ENCODE peak calls at places on chromosomes 7 and 10, in four cellular contexts. One of them, this sample, is unnamed.
A peak's percentile ranks its signal among the peaks of the same experiment; 100 is the strongest.

GRCh38 chr7:73742753-73743641 is 4.4 kb upstream of the ABHD11 start:
- DNase-seq in IMR-90: no peak
- DNase-seq in fibroblast of lung: no peak
- DNase-seq in SK-N-MC: no peak
- DNase-seq in this sample: peak; percentile 48

GRCh38 chr7:82050792-82051191 is 280.9 kb upstream of the HGF start:
- DNase-seq in fibroblast of lung: peak; percentile 76
- DNase-seq in SK-N-MC: no peak
- DNase-seq in IMR-90: peak; percentile 87
- DNase-seq in this sample: peak; percentile 23

GRCh38 chr7:131061818-131062217 is 265.9 kb upstream of the MKLN1 start:
- DNase-seq in fibroblast of lung: no peak
- DNase-seq in SK-N-MC: no peak
- DNase-seq in IMR-90: no peak
- DNase-seq in this sample: no peak

GRCh38 chr10:59654007-59654406 is 55.6 kb downstream of the SLC16A9 start:
- DNase-seq in SK-N-MC: no peak
- DNase-seq in fibroblast of lung: peak; percentile 39
- DNase-seq in IMR-90: no peak
- DNase-seq in this sample: no peak

GRCh38 chr7:88756806-88757205 is 2.7 kb upstream of the ZNF804B start:
- DNase-seq in IMR-90: no peak
- DNase-seq in SK-N-MC: no peak
- DNase-seq in fibroblast of lung: no peak
- DNase-seq in this sample: no peak

GRCh38 chr10:46557319-46558140 is 1.1 kb upstream of the GPRIN2 start:
- DNase-seq in SK-N-MC: no peak
- DNase-seq in IMR-90: no peak
- DNase-seq in fibroblast of lung: no peak
- DNase-seq in this sample: no peak

GRCh38 chr10:117398014-117398413 is 22.8 kb upstream of the PDZD8 start:
- DNase-seq in IMR-90: no peak
- DNase-seq in SK-N-MC: no peak
- DNase-seq in fibroblast of lung: no peak
- DNase-seq in this sample: no peak

GRCh38 chr10:65123120-65123519 is 1601.9 kb downstream of the REEP3 start:
- DNase-seq in SK-N-MC: no peak
- DNase-seq in IMR-90: no peak
- DNase-seq in fibroblast of lung: no peak
- DNase-seq in this sample: peak; percentile 86

GRCh38 chr10:87656431-87657072 is 3.1 kb upstream of the PAPSS2 start:
- DNase-seq in SK-N-MC: no peak
- DNase-seq in fibroblast of lung: peak; percentile 46
- DNase-seq in IMR-90: peak; percentile 52
- DNase-seq in this sample: peak; percentile 48

GRCh38 chr10:131788386-131788785 is 112.4 kb upstream of the PPP2R2D start:
- DNase-seq in IMR-90: no peak
- DNase-seq in fibroblast of lung: no peak
- DNase-seq in SK-N-MC: no peak
- DNase-seq in this sample: no peak

GRCh38 chr10:125038637-125039036 is 96.7 kb downstream of the ZRANB1 start:
- DNase-seq in IMR-90: no peak
- DNase-seq in fibroblast of lung: no peak
- DNase-seq in SK-N-MC: no peak
- DNase-seq in this sample: peak; percentile 35

DNA sequence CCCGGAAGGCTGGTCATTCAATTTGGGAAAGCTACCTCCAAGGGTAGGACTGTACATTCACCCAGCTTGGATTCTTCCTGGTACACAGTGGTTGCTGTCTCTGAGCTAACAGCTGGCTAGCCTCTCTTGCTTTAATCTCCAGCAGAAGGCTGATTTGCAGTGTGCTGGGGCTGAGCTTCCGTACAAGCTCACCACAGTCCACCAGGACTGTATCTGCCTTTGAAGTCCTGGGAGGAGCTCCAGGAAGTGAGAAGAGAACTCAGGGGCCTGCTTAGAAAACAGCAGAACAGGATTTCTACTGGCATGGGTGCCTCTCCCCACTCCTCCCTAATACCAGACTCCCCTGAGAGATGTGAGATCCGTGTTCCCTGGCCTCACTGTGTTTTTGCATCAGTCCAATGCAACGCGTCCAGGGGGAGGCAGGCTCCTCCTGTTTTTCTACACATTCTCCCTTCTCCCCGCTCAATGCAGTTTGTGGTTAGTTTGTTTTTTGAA is 6.6 kb downstream of the AFAP1L2 start:
- DNase-seq in fibroblast of lung: peak; percentile 41
- DNase-seq in SK-N-MC: no peak
- DNase-seq in IMR-90: no peak
- DNase-seq in this sample: no peak
- H3K9ac ChIP-seq in fibroblast of lung: no peak overlapping the region
- H3K9ac ChIP-seq in SK-N-MC: no peak overlapping the region
- H3K9ac ChIP-seq in IMR-90: no peak overlapping the region
- H3K9ac ChIP-seq in this sample: no peak overlapping the region

GRCh38 chr7:12031186-12031585 is 179.9 kb upstream of the TMEM106B start:
- DNase-seq in fibroblast of lung: peak; percentile 11
- DNase-seq in IMR-90: peak; percentile 6
- DNase-seq in SK-N-MC: no peak
- DNase-seq in this sample: no peak
- H3K27ac ChIP-seq in fibroblast of lung: no peak overlapping the region
- H3K27ac ChIP-seq in IMR-90: no peak overlapping the region
- H3K27ac ChIP-seq in SK-N-MC: no peak overlapping the region
- H3K27ac ChIP-seq in this sample: no peak overlapping the region

DNA sequence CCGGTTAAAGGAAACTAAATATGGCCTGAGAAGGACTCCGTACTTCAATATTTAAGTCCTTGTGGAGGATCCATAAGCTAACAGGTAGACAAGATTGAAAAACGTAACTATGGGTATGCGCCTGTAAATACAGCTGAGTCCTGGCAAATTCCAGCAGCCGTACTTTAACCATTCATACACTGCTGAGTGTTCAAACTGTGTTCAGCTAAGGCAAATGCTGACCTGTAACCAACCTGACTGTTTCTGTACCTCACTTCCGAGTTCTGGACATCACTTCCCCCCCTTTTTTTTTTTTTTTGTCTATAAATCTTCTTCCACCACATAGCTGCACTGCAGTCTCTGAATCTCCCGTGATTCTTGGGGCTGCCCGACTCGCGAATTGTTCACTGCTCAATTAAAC is 69.1 kb downstream of the SRPK2 start:
- DNase-seq in IMR-90: no peak
- DNase-seq in fibroblast of lung: no peak
- DNase-seq in SK-N-MC: no peak
- DNase-seq in this sample: no peak
- H3K9ac ChIP-seq in IMR-90: no peak overlapping the region
- H3K9ac ChIP-seq in fibroblast of lung: no peak overlapping the region
- H3K9ac ChIP-seq in SK-N-MC: no peak overlapping the region
- H3K9ac ChIP-seq in this sample: no peak overlapping the region

DNA sequence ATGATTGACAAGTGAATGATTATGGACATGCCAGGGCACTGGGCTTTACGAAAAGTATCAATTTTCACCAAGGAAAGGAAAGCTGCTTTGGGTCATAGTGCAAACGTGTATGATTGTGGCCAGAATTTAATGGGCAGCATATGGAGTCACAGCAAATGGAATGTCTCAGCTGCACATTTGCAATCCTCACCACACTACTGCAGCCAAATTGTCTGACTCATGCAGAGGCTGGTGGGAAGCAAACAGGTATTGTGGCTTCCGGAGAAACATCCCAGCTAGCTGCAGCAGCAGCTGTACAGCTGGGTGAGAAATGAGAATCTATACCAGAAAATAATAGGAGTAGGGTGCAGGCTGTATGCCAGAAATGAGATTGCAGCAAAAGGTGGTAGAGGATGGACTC is 374.7 kb upstream of the VWC2 start:
- DNase-seq in SK-N-MC: no peak
- DNase-seq in IMR-90: no peak
- DNase-seq in fibroblast of lung: peak; percentile 77
- DNase-seq in this sample: peak; percentile 95
- H3K27ac ChIP-seq in SK-N-MC: no peak overlapping the region
- H3K27ac ChIP-seq in IMR-90: no peak overlapping the region
- H3K27ac ChIP-seq in fibroblast of lung: no peak overlapping the region
- H3K27ac ChIP-seq in this sample: peak overlapping the region; percentile 89

GRCh38 chr7:26683277-26683676 is 181.1 kb downstream of the SKAP2 start:
- DNase-seq in IMR-90: no peak
- DNase-seq in fibroblast of lung: no peak
- DNase-seq in SK-N-MC: no peak
- DNase-seq in this sample: no peak

GRCh38 chr7:26686448-26686981 is 177.9 kb downstream of the SKAP2 start:
- DNase-seq in fibroblast of lung: peak; percentile 72
- DNase-seq in SK-N-MC: no peak
- DNase-seq in IMR-90: peak; percentile 92
- DNase-seq in this sample: peak; percentile 63

GRCh38 chr7:26688388-26688787 is 176.0 kb downstream of the SKAP2 start:
- DNase-seq in IMR-90: no peak
- DNase-seq in SK-N-MC: no peak
- DNase-seq in fibroblast of lung: no peak
- DNase-seq in this sample: no peak

GRCh38 chr7:26684447-26684846 is 179.9 kb downstream of the SKAP2 start:
- DNase-seq in IMR-90: peak; percentile 12
- DNase-seq in fibroblast of lung: peak; percentile 15
- DNase-seq in SK-N-MC: no peak
- DNase-seq in this sample: no peak

GRCh38 chr7:26685636-26686035 is 178.8 kb downstream of the SKAP2 start:
- DNase-seq in SK-N-MC: no peak
- DNase-seq in fibroblast of lung: no peak
- DNase-seq in IMR-90: peak; percentile 45
- DNase-seq in this sample: no peak
- H3K9ac ChIP-seq in SK-N-MC: no peak overlapping the region
- H3K9ac ChIP-seq in fibroblast of lung: no peak overlapping the region
- H3K9ac ChIP-seq in IMR-90: no peak overlapping the region
- H3K9ac ChIP-seq in this sample: no peak overlapping the region

GRCh38 chr10:69332278-69333010 is 54.1 kb downstream of the HK1 start:
- DNase-seq in fibroblast of lung: no peak
- DNase-seq in SK-N-MC: no peak
- DNase-seq in IMR-90: no peak
- DNase-seq in this sample: no peak
- H3K27ac ChIP-seq in fibroblast of lung: peak overlapping the region; percentile 29
- H3K27ac ChIP-seq in SK-N-MC: no peak overlapping the region
- H3K27ac ChIP-seq in IMR-90: no peak overlapping the region
- H3K27ac ChIP-seq in this sample: peak overlapping the region; percentile 60

GRCh38 chr7:83519240-83519639 is 129.7 kb downstream of the SEMA3E start:
- DNase-seq in fibroblast of lung: peak; percentile 41
- DNase-seq in SK-N-MC: no peak
- DNase-seq in IMR-90: peak; percentile 44
- DNase-seq in this sample: no peak

GRCh38 chr7:83528925-83529423 is 120.0 kb downstream of the SEMA3E start:
- DNase-seq in fibroblast of lung: peak; percentile 23
- DNase-seq in SK-N-MC: no peak
- DNase-seq in IMR-90: no peak
- DNase-seq in this sample: no peak

GRCh38 chr7:83520706-83521105 is 128.2 kb downstream of the SEMA3E start:
- DNase-seq in SK-N-MC: no peak
- DNase-seq in IMR-90: no peak
- DNase-seq in fibroblast of lung: no peak
- DNase-seq in this sample: no peak

GRCh38 chr7:83524286-83525075 is 124.5 kb downstream of the SEMA3E start:
- DNase-seq in IMR-90: peak; percentile 14
- DNase-seq in SK-N-MC: no peak
- DNase-seq in fibroblast of lung: peak; percentile 70
- DNase-seq in this sample: peak; percentile 85
- H3K9ac ChIP-seq in IMR-90: no peak overlapping the region
- H3K9ac ChIP-seq in SK-N-MC: no peak overlapping the region
- H3K9ac ChIP-seq in fibroblast of lung: no peak overlapping the region
- H3K9ac ChIP-seq in this sample: no peak overlapping the region

GRCh38 chr10:113651021-113651420 is 12.8 kb downstream of the NRAP start:
- DNase-seq in IMR-90: no peak
- DNase-seq in SK-N-MC: no peak
- DNase-seq in fibroblast of lung: peak; percentile 44
- DNase-seq in this sample: no peak

GRCh38 chr10:113656896-113657295 is 6.9 kb downstream of the NRAP start:
- DNase-seq in SK-N-MC: no peak
- DNase-seq in IMR-90: no peak
- DNase-seq in fibroblast of lung: no peak
- DNase-seq in this sample: no peak

GRCh38 chr10:113650172-113650571 is 13.7 kb downstream of the NRAP start:
- DNase-seq in fibroblast of lung: no peak
- DNase-seq in SK-N-MC: no peak
- DNase-seq in IMR-90: no peak
- DNase-seq in this sample: peak; percentile 19

GRCh38 chr10:113648478-113648877 is 15.4 kb downstream of the NRAP start:
- DNase-seq in IMR-90: no peak
- DNase-seq in SK-N-MC: no peak
- DNase-seq in fibroblast of lung: peak; percentile 14
- DNase-seq in this sample: peak; percentile 12

GRCh38 chr10:113651898-113652297 is 11.9 kb downstream of the NRAP start:
- DNase-seq in fibroblast of lung: no peak
- DNase-seq in SK-N-MC: no peak
- DNase-seq in IMR-90: no peak
- DNase-seq in this sample: no peak
- H3K27ac ChIP-seq in fibroblast of lung: no peak overlapping the region
- H3K27ac ChIP-seq in SK-N-MC: no peak overlapping the region
- H3K27ac ChIP-seq in IMR-90: no peak overlapping the region
- H3K27ac ChIP-seq in this sample: no peak overlapping the region

DNA sequence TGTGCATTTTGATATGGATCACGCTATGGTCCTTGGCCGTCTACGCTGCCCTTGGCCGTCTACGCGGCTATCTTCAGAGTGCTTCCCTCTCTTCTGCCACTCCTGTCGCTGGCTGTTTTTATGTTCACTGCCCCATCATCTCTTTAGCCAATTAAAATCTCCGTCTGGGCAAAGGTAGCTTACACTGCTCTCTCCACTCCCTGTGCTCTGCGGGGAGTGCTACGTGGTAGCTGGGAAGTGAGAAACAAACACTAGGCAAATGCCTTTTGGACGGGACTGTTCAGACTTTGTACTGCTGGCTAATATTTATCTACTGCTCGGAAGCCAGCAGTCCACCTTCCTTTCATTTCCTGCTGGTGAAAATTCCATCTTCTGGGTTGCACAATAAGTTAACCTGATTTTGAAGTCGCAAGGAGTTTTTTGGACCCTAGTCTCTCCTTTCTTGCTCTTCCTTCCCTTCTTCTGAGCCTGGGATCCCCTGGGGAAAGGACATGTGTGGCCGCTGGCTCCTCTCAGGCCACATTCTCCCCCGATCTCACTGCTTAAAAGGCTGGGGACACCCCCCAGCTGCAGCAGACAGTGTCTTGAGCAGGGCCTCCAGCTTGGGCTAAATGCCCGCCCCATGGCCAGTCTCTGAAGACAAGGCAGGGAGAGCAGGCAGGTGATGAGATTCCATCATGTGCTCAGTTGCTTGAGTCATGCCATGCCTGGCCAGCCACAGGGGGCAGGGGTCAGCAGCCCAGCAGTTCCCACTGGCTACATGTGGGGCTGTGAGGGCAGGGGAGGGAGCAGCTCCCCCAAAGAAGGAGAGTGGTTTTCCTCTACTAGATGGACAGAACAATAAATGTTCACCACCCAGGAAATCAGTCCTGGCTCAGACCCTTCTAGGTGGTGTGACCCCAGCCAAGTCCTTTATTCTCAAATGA is 25.5 kb upstream of the RBM33 start:
- DNase-seq in IMR-90: peak; percentile 58
- DNase-seq in SK-N-MC: no peak
- DNase-seq in fibroblast of lung: peak; percentile 45
- DNase-seq in this sample: no peak
- H3K9ac ChIP-seq in IMR-90: no peak overlapping the region
- H3K9ac ChIP-seq in SK-N-MC: no peak overlapping the region
- H3K9ac ChIP-seq in fibroblast of lung: no peak overlapping the region
- H3K9ac ChIP-seq in this sample: no peak overlapping the region

GRCh38 chr10:63703113-63703670 is 182.0 kb downstream of the REEP3 start:
- DNase-seq in fibroblast of lung: no peak
- DNase-seq in IMR-90: peak; percentile 43
- DNase-seq in SK-N-MC: no peak
- DNase-seq in this sample: peak; percentile 58
- H3K27ac ChIP-seq in fibroblast of lung: no peak overlapping the region
- H3K27ac ChIP-seq in IMR-90: no peak overlapping the region
- H3K27ac ChIP-seq in SK-N-MC: no peak overlapping the region
- H3K27ac ChIP-seq in this sample: peak overlapping the region; percentile 49

This sample was measured in PC-3.